ENCODE peak calls at places on chromosomes 1 and 21, in nine cellular contexts. L, U, S, F, N, Q, T, J and R are unnamed samples.

GRCh38 chr1:187509091-187509490 is 680.3 kb downstream of the PLA2G4A start:
- DNase-seq in F (no peak), U (no peak), S (no peak), T (no peak), J (peak), Q (no peak), L (peak), N (no peak), R (no peak)

GRCh38 chr1:158458263-158458662 is 3.4 kb upstream of the OR10K1 start:
- DNase-seq in S (no peak), U (no peak), T (no peak), F (no peak), L (no peak), Q (no peak), N (no peak), J (no peak), R (no peak)

GRCh38 chr1:28232558-28233263 is at the start of gene DNAJC8:
- DNase-seq in N (peak), F (peak), S (peak), Q (peak), J (peak), T (peak), U (peak), L (peak), R (peak)

GRCh38 chr1:229383188-229383587 is 40.3 kb upstream of the CCSAP start:
- DNase-seq in S (no peak), L (no peak), U (no peak), J (no peak), N (no peak), T (no peak), F (no peak), Q (no peak), R (no peak)

GRCh38 chr21:38266732-38267131 is 9.9 kb downstream of the KCNJ15 start:
- DNase-seq in S (peak), T (no peak), F (peak), J (peak), N (peak), L (no peak), U (peak), Q (no peak), R (no peak)

GRCh38 chr1:171754971-171755370 is 13.1 kb upstream of the VAMP4 start:
- DNase-seq in L (no peak), N (no peak), U (no peak), J (peak), T (no peak), S (peak), F (no peak), Q (no peak), R (no peak)

GRCh38 chr1:54861070-54861761 is 25.8 kb downstream of the DHCR24 start:
- DNase-seq in S (peak), L (no peak), Q (no peak), J (no peak), F (peak), U (peak), N (peak), T (no peak), R (no peak)

GRCh38 chr1:226335653-226336052 is 26.7 kb upstream of the LIN9 start:
- DNase-seq in Q (no peak), N (no peak), F (no peak), J (no peak), L (no peak), T (no peak), U (no peak), S (no peak), R (no peak)

GRCh38 chr1:115215110-115215509 is 122.9 kb downstream of the NGF start:
- DNase-seq in Q (no peak), N (no peak), F (no peak), T (no peak), S (no peak), U (no peak), L (no peak), J (no peak), R (no peak)

GRCh38 chr1:235586413-235586812 is 63.2 kb downstream of the GNG4 start:
- DNase-seq in L (no peak), T (no peak), N (no peak), S (no peak), F (no peak), J (no peak), U (no peak), Q (no peak), R (no peak)

GRCh38 chr1:165858364-165858823 is 31.0 kb downstream of the UCK2 start:
- DNase-seq in S (no peak), T (no peak), Q (no peak), F (no peak), U (no peak), N (no peak), L (peak), J (no peak), R (no peak)